ENCODE peak calls at places on chromosomes 3 and 15, in seven cellular contexts. E, M, I, X, N, W and A are unnamed samples. For H3K4me1, the result is how much of the 10 kb centered on the place peaks cover.

GRCh38 chr3:45366305-45366704 is 22.1 kb upstream of the LARS2 start:
- DNase-seq in N (no peak), X (no peak), I (peak), E (peak), M (no peak), W (no peak), A (no peak)

GRCh38 chr15:39934415-39935044 is 615 bp downstream of the EIF2AK4 start:
- DNase-seq in W (peak), X (peak), E (no peak), M (no peak), I (no peak), N (no peak), A (no peak)

GRCh38 chr15:43777293-43777819 is 590 bp upstream of the ELL3 start:
- DNase-seq in N (peak), X (peak), I (peak), E (peak), M (peak), W (peak), A (peak)

GRCh38 chr3:112128843-112129727 is 4.0 kb downstream of the GCSAM start:
- DNase-seq in M (no peak), X (peak), N (no peak), E (peak), I (peak), W (no peak), A (no peak)

GRCh38 chr15:80199869-80200268 is 47.1 kb downstream of the FAH start:
- DNase-seq in E (no peak), N (no peak), I (no peak), X (no peak), W (no peak), M (no peak), A (no peak)

GRCh38 chr3:196941846-196942225 is 492 bp downstream of the NCBP2 start:
- DNase-seq in M (no peak), E (peak), W (peak), I (peak), N (no peak), X (peak), A (peak)

GRCh38 chr3:32583708-32584107 is 13.1 kb upstream of the DYNC1LI1 start:
- DNase-seq in M (no peak), N (no peak), W (no peak), X (no peak), E (no peak), I (peak), A (no peak)

GRCh38 chr15:80978685-80979084 is 10.9 kb downstream of the MESD start:
- DNase-seq in X (peak), M (no peak), N (no peak), E (no peak), W (peak), I (peak), A (no peak)

GRCh38 chr3:183799471-183799870 is 25.9 kb downstream of the MAP6D1 start:
- DNase-seq in E (no peak), M (no peak), X (no peak), W (no peak), I (no peak), N (no peak), A (no peak)

GRCh38 chr3:11476814-11477213 is 166.9 kb downstream of the VGLL4 start:
- DNase-seq in N (no peak), I (no peak), W (peak), X (no peak), E (peak), M (no peak), A (no peak)

GRCh38 chr3:172213168-172213567 is 173.8 kb downstream of the FNDC3B start:
- DNase-seq in I (peak), E (peak), N (no peak), M (no peak), X (peak), W (no peak), A (no peak)

GRCh38 chr15:93150910-93151309 is 61.9 kb upstream of the RGMA start:
- DNase-seq in N (no peak), I (no peak), M (no peak), E (no peak), W (no peak), X (no peak), A (no peak)

GRCh38 chr3:30691249-30691880 is 85.0 kb downstream of the TGFBR2 start:
- DNase-seq in I (no peak), E (no peak), W (peak), X (no peak), N (no peak), M (no peak), A (no peak)

GRCh38 chr15:51108933-51109550 is 14.3 kb upstream of the TNFAIP8L3 start:
- DNase-seq in X (peak), N (no peak), E (no peak), W (no peak), M (no peak), I (peak), A (no peak)
- H3K27ac ChIP-seq in X (no peak), N (no peak), E (no peak), W (no peak), M (peak), I (peak), A (no peak)

GRCh38 chr15:52804526-52805081 is 14.5 kb upstream of the ONECUT1 start:
- DNase-seq in M (no peak), W (no peak), I (no peak), E (no peak), X (no peak), N (no peak), A (no peak)

GRCh38 chr15:52808441-52808840 is 18.3 kb upstream of the ONECUT1 start:
- DNase-seq in N (no peak), E (no peak), I (no peak), X (no peak), W (no peak), M (no peak), A (no peak)

GRCh38 chr15:52803543-52804306 is 13.6 kb upstream of the ONECUT1 start:
- DNase-seq in W (no peak), X (no peak), N (no peak), M (no peak), E (no peak), I (no peak), A (peak)

GRCh38 chr15:52805351-52806283 is 15.5 kb upstream of the ONECUT1 start:
- DNase-seq in X (no peak), M (no peak), E (no peak), N (no peak), I (no peak), W (no peak), A (peak)

GRCh38 chr15:52806284-52806655 is 16.1 kb upstream of the ONECUT1 start:
- DNase-seq in X (no peak), I (no peak), E (no peak), N (no peak), W (no peak), M (no peak), A (no peak)
- H3K4me1 ChIP-seq in X (under half), I (under half), E (under half), N (under half), W (under half), M (under half), A (under half)

DNA sequence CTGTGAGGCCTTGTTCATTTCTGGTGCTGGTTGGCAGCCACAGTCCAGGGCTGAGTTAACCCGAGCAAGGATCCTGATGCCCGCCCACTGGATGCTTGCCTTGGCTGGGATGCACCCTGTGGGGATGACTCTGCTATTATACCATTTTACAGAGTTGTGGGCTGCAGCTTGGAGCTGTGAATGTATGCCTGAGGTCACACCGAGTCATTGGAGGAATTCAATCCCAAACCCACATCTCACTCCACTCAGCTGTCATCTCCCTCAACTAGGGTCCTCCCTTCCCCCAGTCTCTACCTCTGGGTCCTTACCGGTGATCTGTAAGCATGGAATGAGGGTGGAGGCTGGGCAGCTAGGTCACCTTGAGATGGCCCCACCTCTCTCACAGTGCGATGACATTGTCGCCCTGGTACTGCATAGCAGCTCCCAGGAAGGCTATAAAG is 22.1 kb downstream of the MAPKAPK3 start:
- DNase-seq in W (no peak), I (peak), N (no peak), E (no peak), X (peak), M (no peak), A (no peak)
- H3K27ac ChIP-seq in W (no peak), I (no peak), N (no peak), E (no peak), X (peak), M (no peak), A (no peak)

GRCh38 chr15:31438601-31439265 is 112.1 kb downstream of the KLF13 start:
- DNase-seq in X (no peak), E (no peak), M (no peak), N (no peak), I (no peak), W (no peak), A (no peak)
- H3K4me1 ChIP-seq in X (under half), E (under half), M (under half), N (under half), I (under half), W (under half), A (under half)

GRCh38 chr3:129061077-129061887 is 703 bp downstream of the GP9 start:
- DNase-seq in I (no peak), W (no peak), E (no peak), N (no peak), M (no peak), X (no peak), A (no peak)
- H3K27ac ChIP-seq in I (no peak), W (no peak), E (no peak), N (no peak), M (no peak), X (no peak), A (no peak)

GRCh38 chr15:90099868-90100854 is 2.1 kb downstream of the IDH2 start:
- DNase-seq in M (no peak), E (no peak), X (no peak), I (peak), N (no peak), W (no peak), A (no peak)
- H3K4me1 ChIP-seq in M (half or more), E (under half), X (under half), I (under half), N (half or more), W (under half), A (half or more)

GRCh38 chr3:146465713-146466465 is 3.5 kb downstream of the PLSCR2 start:
- DNase-seq in I (peak), N (no peak), E (no peak), M (no peak), X (peak), W (no peak), A (no peak)

GRCh38 chr3:146466596-146466995 is 2.8 kb downstream of the PLSCR2 start:
- DNase-seq in M (no peak), N (no peak), W (no peak), X (peak), I (peak), E (no peak), A (no peak)

GRCh38 chr3:146469206-146470017 is at the start of gene PLSCR2:
- DNase-seq in M (no peak), W (peak), I (no peak), E (peak), N (no peak), X (peak), A (peak)

GRCh38 chr3:146470424-146470990 is 1.1 kb upstream of the PLSCR2 start:
- DNase-seq in E (no peak), M (no peak), N (no peak), I (no peak), X (no peak), W (no peak), A (no peak)

DNA sequence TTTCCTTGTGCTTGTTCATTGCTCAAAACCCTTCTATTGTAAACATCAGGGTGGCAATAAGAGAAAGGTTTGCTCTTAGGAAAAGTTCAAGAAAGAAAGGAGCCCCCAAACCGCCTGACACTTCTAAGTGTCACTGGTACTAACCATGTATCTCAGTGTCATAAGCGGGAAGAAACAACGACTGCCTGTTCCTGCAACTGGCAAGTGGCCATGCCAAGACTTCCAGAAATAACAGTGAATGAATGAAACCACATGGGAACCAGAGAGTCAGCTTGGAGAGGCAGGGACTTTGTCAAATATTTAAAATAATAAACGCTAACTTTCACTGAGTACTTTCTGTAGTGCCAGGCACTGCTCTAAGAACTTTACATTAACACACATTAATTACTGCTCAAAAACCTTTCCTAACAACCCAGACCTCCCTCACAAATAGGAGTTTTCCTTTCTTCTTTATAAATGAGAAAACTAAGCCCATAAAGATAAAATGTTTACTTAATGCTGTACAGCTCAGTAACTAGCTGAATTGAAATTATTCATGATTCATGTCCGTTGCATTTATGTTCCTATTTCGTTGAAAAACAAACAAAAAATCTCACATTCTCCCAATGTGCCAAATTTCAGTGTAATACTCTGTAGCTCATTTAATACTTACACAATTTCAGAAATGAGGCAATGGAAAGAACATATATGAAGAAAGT is 978 bp downstream of the PLSCR2 start:
- DNase-seq in N (no peak), M (no peak), E (no peak), W (no peak), X (peak), I (peak), A (no peak)
- H3K27ac ChIP-seq in N (peak), M (peak), E (peak), W (no peak), X (peak), I (no peak), A (peak)

GRCh38 chr3:179882322-179882721 is 154.4 kb downstream of the PEX5L start:
- DNase-seq in W (no peak), E (no peak), M (no peak), N (no peak), X (no peak), I (no peak), A (no peak)
- H3K4me1 ChIP-seq in W (under half), E (under half), M (under half), N (under half), X (under half), I (under half), A (under half)